ENCODE peak calls at places on chromosomes 1 and 21, in nine cellular contexts. B is HCT116, D is SK-N-SH, Z is H1, X is K562, Y is GM12878, M is HepG2, G is endothelial cell of umbilical vein, V is WTC11. L is an unnamed sample.

GRCh38 chr1:25912076-25912831 is 6.0 kb upstream of the STMN1 start:
- DNase-seq in B (no peak), D (no peak), Z (no peak), X (no peak), Y (no peak), M (no peak), G (peak; percentile 59), V (no peak), L (no peak)

GRCh38 chr1:165949335-165950130 is 122.1 kb downstream of the UCK2 start:
- DNase-seq in B (no peak), D (no peak), Z (peak; percentile 73), X (peak; percentile 43), Y (no peak), M (no peak), G (no peak), V (peak; percentile 71), L (peak; percentile 9)

GRCh38 chr1:50976890-50977574 is 7.0 kb downstream of the CDKN2C start:
- DNase-seq in B (no peak), D (peak; percentile 66), Z (peak; percentile 53), X (peak; percentile 49), Y (no peak), M (peak; percentile 36), G (peak; percentile 55), V (no peak), L (peak; percentile 73)

GRCh38 chr1:19647643-19648042 is 3.5 kb downstream of the NBL1 start:
- DNase-seq in B (no peak), D (no peak), Z (no peak), X (no peak), Y (no peak), M (no peak), G (no peak), V (no peak), L (no peak)

GRCh38 chr21:41975391-41976272 is 21.8 kb upstream of the C2CD2 start:
- DNase-seq in B (no peak), D (no peak), Z (peak; percentile 59), X (peak; percentile 29), Y (no peak), M (no peak), G (no peak), V (peak; percentile 36), L (no peak)

GRCh38 chr1:201594575-201595245 is 55.8 kb downstream of the NAV1 start:
- DNase-seq in B (no peak), D (peak; percentile 65), Z (peak; percentile 88), X (peak; percentile 83), Y (no peak), M (no peak), G (no peak), V (peak; percentile 81), L (peak; percentile 28)

GRCh38 chr1:179217943-179218507 is 11.5 kb downstream of the ABL2 start:
- DNase-seq in B (no peak), D (no peak), Z (no peak), X (no peak), Y (no peak), M (no peak), G (peak; percentile 64), V (no peak), L (peak; percentile 81)

GRCh38 chr1:44810101-44810761 is 1.9 kb downstream of the BTBD19 start:
- DNase-seq in B (no peak), D (no peak), Z (no peak), X (no peak), Y (peak; percentile 60), M (no peak), G (peak; percentile 32), V (no peak), L (no peak)

GRCh38 chr1:207863893-207864535 is 46.9 kb downstream of the CD34 start:
- DNase-seq in B (no peak), D (no peak), Z (no peak), X (no peak), Y (peak; percentile 70), M (no peak), G (peak; percentile 24), V (no peak), L (peak; percentile 90)

GRCh38 chr1:207860531-207860930 is 50.4 kb downstream of the CD34 start:
- DNase-seq in B (no peak), D (no peak), Z (no peak), X (no peak), Y (no peak), M (no peak), G (no peak), V (no peak), L (no peak)

GRCh38 chr1:207862241-207862787 is 48.6 kb downstream of the CD34 start:
- DNase-seq in B (no peak), D (no peak), Z (no peak), X (no peak), Y (no peak), M (no peak), G (no peak), V (no peak), L (no peak)

GRCh38 chr1:207858806-207859205 is 52.1 kb downstream of the CD34 start:
- DNase-seq in B (no peak), D (no peak), Z (no peak), X (no peak), Y (no peak), M (peak; percentile 17), G (peak; percentile 27), V (no peak), L (no peak)

DNA sequence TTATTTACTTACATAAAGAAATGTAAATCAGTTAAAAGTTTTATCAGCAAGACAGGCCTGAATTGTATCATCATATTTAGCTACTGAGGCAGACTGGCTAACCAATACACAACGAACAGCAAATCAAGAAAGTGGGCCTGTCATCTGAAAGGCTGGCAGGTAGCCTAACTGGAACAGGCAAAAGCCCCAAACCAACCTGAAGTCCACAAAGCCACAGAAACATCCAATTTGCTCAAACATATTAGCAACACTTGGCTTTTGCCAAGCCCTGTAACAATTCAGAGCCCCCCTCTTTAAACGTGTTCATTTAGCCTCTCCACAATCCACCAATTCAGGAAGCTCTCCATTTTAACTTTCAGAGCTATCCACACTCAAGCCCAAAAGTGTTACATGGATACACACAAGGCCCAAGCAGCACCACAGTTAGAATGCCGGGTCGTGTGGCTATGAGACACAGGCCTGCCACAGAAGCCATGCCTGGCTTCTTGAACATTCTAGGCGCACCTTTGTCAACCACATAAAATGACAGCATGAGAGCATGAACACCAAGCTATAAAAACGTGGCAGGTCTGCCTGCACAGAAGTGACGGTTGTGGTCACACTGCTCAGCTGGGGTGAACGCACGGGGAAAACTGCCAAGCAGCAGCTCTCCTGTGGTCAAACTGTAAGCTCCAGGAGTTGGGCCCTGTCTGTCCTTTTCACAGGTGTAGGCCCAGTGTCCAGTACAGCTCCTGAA is 49.3 kb downstream of the CD34 start:
- DNase-seq in B (no peak), D (no peak), Z (no peak), X (no peak), Y (peak; percentile 44), M (no peak), G (no peak), V (no peak), L (peak; percentile 83)
- TF ChIP-seq MAX in B (no peak), D (no peak), Z (no peak), X (peak; percentile 67), Y (no peak), M (no peak), G (no peak), V (no peak), L (peak; percentile 88)

GRCh38 chr1:212287261-212287895 is 2.2 kb downstream of the PPP2R5A start:
- DNase-seq in B (no peak), D (peak; percentile 16), Z (no peak), X (no peak), Y (no peak), M (no peak), G (no peak), V (no peak), L (no peak)

GRCh38 chr1:212284744-212285684 is at the start of gene PPP2R5A:
- DNase-seq in B (peak; percentile 98), D (peak; percentile 98), Z (peak; percentile 93), X (peak; percentile 98), Y (peak; percentile 97), M (peak; percentile 97), G (peak; percentile 100), V (peak; percentile 99), L (peak; percentile 100)

GRCh38 chr1:212284332-212284743 is 872 bp upstream of the PPP2R5A start:
- DNase-seq in B (no peak), D (no peak), Z (no peak), X (no peak), Y (no peak), M (no peak), G (no peak), V (no peak), L (no peak)

GRCh38 chr1:212286437-212287131 is 1.4 kb downstream of the PPP2R5A start:
- DNase-seq in B (no peak), D (no peak), Z (no peak), X (no peak), Y (no peak), M (no peak), G (peak; percentile 59), V (no peak), L (no peak)

GRCh38 chr1:212285685-212286436 is 651 bp downstream of the PPP2R5A start:
- DNase-seq in B (peak; percentile 21), D (peak; percentile 77), Z (peak; percentile 78), X (peak; percentile 72), Y (no peak), M (no peak), G (peak; percentile 63), V (peak; percentile 61), L (peak; percentile 78)
- TF ChIP-seq MAX in B (no peak), D (peak; percentile 54), Z (peak; percentile 2), X (no peak), Y (no peak), M (peak; percentile 36), G (no peak), V (no peak), L (no peak)

DNA sequence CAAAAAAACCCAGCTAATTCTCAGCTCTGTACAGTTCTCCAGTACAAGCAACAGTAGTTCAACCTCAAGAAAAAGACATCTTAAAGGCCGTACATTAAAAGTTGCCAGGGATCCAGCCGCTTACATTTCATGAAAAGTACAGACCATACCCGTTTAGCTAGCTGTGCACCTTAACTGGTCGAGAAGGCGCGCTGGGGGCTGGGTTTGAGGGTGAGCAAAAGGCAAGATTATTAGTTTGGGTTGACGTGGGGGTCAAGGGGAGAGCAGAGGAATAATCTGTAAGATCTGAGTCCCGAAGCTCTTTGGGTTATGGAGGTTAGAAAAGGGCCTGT is 591 bp upstream of the PKN2 start:
- DNase-seq in B (no peak), D (no peak), Z (no peak), X (no peak), Y (no peak), M (no peak), G (no peak), V (peak; percentile 32), L (peak; percentile 85)
- TF ChIP-seq MAX in B (no peak), D (no peak), Z (no peak), X (no peak), Y (no peak), M (no peak), G (no peak), V (no peak), L (no peak)

GRCh38 chr1:58812468-58812867 is 28.6 kb upstream of the JUN start:
- DNase-seq in B (no peak), D (no peak), Z (no peak), X (no peak), Y (no peak), M (no peak), G (peak; percentile 42), V (no peak), L (no peak)

GRCh38 chr1:58813361-58813760 is 29.5 kb upstream of the JUN start:
- DNase-seq in B (no peak), D (no peak), Z (no peak), X (no peak), Y (no peak), M (no peak), G (no peak), V (no peak), L (peak; percentile 56)

GRCh38 chr1:58812926-58813325 is 29.1 kb upstream of the JUN start:
- DNase-seq in B (no peak), D (no peak), Z (no peak), X (no peak), Y (no peak), M (no peak), G (no peak), V (no peak), L (peak; percentile 21)

GRCh38 chr1:58814251-58815068 is 30.6 kb upstream of the JUN start:
- DNase-seq in B (no peak), D (no peak), Z (peak; percentile 79), X (peak; percentile 13), Y (no peak), M (no peak), G (peak; percentile 26), V (peak; percentile 64), L (peak; percentile 41)

GRCh38 chr1:58813801-58814200 is 30.0 kb upstream of the JUN start:
- DNase-seq in B (no peak), D (no peak), Z (no peak), X (no peak), Y (no peak), M (peak; percentile 65), G (no peak), V (no peak), L (no peak)
- TF ChIP-seq MAX in B (no peak), D (no peak), Z (no peak), X (no peak), Y (no peak), M (no peak), G (no peak), V (no peak), L (no peak)